ENCODE peak calls at places on chromosomes 16 and 17, in four cellular contexts. One of them, this sample, is unnamed.
A peak's percentile ranks its signal among the peaks of the same experiment; 100 is the strongest.

GRCh38 chr17:28755486-28755885 is 11.7 kb downstream of the TRAF4 start:
- DNase-seq in psoas muscle: no peak
- DNase-seq in thoracic aorta: no peak
- DNase-seq in HCT116: no peak
- DNase-seq in this sample: no peak

GRCh38 chr17:21458036-21458435 is 81.9 kb downstream of the KCNJ12 start:
- DNase-seq in HCT116: no peak
- DNase-seq in thoracic aorta: no peak
- DNase-seq in psoas muscle: no peak
- DNase-seq in this sample: no peak

GRCh38 chr17:41785876-41786226 is 660 bp downstream of the JUP start:
- DNase-seq in HCT116: no peak
- DNase-seq in psoas muscle: no peak
- DNase-seq in thoracic aorta: no peak
- DNase-seq in this sample: peak; percentile 91

GRCh38 chr16:49619811-49620157 is 236.1 kb downstream of the ZNF423 start:
- DNase-seq in HCT116: no peak
- DNase-seq in thoracic aorta: no peak
- DNase-seq in psoas muscle: no peak
- DNase-seq in this sample: no peak

GRCh38 chr17:61185385-61185784 is 214.3 kb upstream of the TBX2 start:
- DNase-seq in psoas muscle: no peak
- DNase-seq in HCT116: no peak
- DNase-seq in thoracic aorta: no peak
- DNase-seq in this sample: no peak

GRCh38 chr16:4601317-4602186 is 13.1 kb downstream of the UBALD1 start:
- DNase-seq in thoracic aorta: no peak
- DNase-seq in HCT116: no peak
- DNase-seq in psoas muscle: no peak
- DNase-seq in this sample: no peak

GRCh38 chr16:85258166-85258565 is 145.9 kb upstream of the CIBAR2 start:
- DNase-seq in psoas muscle: no peak
- DNase-seq in HCT116: no peak
- DNase-seq in thoracic aorta: no peak
- DNase-seq in this sample: no peak

GRCh38 chr16:17273142-17273561 is 197.6 kb downstream of the XYLT1 start:
- DNase-seq in thoracic aorta: no peak
- DNase-seq in psoas muscle: no peak
- DNase-seq in HCT116: peak; percentile 69
- DNase-seq in this sample: peak; percentile 64

GRCh38 chr16:73152731-73153130 is 104.8 kb upstream of the ZFHX3 start:
- DNase-seq in thoracic aorta: no peak
- DNase-seq in psoas muscle: no peak
- DNase-seq in HCT116: no peak
- DNase-seq in this sample: no peak

GRCh38 chr16:2511128-2511785 is 2.5 kb upstream of the ATP6V0C start:
- DNase-seq in thoracic aorta: no peak
- DNase-seq in HCT116: no peak
- DNase-seq in psoas muscle: peak; percentile 70
- DNase-seq in this sample: no peak

GRCh38 chr17:20944014-20944905 is 98.6 kb downstream of the USP22 start:
- DNase-seq in HCT116: peak; percentile 36
- DNase-seq in thoracic aorta: no peak
- DNase-seq in psoas muscle: no peak
- DNase-seq in this sample: peak; percentile 78

GRCh38 chr16:59566446-59566845 is 832.3 kb upstream of the GOT2 start:
- DNase-seq in psoas muscle: no peak
- DNase-seq in HCT116: no peak
- DNase-seq in thoracic aorta: no peak
- DNase-seq in this sample: no peak

GRCh38 chr17:66322764-66323163 is 20.4 kb downstream of the PRKCA start:
- DNase-seq in thoracic aorta: no peak
- DNase-seq in psoas muscle: no peak
- DNase-seq in HCT116: no peak
- DNase-seq in this sample: no peak

GRCh38 chr16:81521141-81521626 is 76.6 kb downstream of the CMIP start:
- DNase-seq in psoas muscle: no peak
- DNase-seq in thoracic aorta: no peak
- DNase-seq in HCT116: no peak
- DNase-seq in this sample: peak; percentile 63

GRCh38 chr16:48950184-48950583 is 331.5 kb downstream of the CBLN1 start:
- DNase-seq in HCT116: no peak
- DNase-seq in psoas muscle: no peak
- DNase-seq in thoracic aorta: no peak
- DNase-seq in this sample: no peak

GRCh38 chr16:14510939-14511797 is 118.9 kb downstream of the PARN start:
- DNase-seq in HCT116: no peak
- DNase-seq in psoas muscle: no peak
- DNase-seq in thoracic aorta: no peak
- DNase-seq in this sample: no peak

GRCh38 chr17:17876959-17877547 is 40.3 kb upstream of the SREBF1 start:
- DNase-seq in HCT116: no peak
- DNase-seq in thoracic aorta: peak; percentile 16
- DNase-seq in psoas muscle: peak; percentile 47
- DNase-seq in this sample: no peak

GRCh38 chr17:72602517-72603345 is 481.9 kb downstream of the SOX9 start:
- DNase-seq in HCT116: peak; percentile 72
- DNase-seq in thoracic aorta: no peak
- DNase-seq in psoas muscle: no peak
- DNase-seq in this sample: peak; percentile 62

GRCh38 chr16:2811703-2812471 is 5.2 kb upstream of the PRSS21 start:
- DNase-seq in thoracic aorta: no peak
- DNase-seq in HCT116: no peak
- DNase-seq in psoas muscle: no peak
- DNase-seq in this sample: peak; percentile 81

GRCh38 chr17:1122681-1123396 is 56.9 kb downstream of the ABR start:
- DNase-seq in HCT116: peak; percentile 42
- DNase-seq in psoas muscle: peak; percentile 85
- DNase-seq in thoracic aorta: no peak
- DNase-seq in this sample: peak; percentile 95

GRCh38 chr17:75891605-75892555 is 4.9 kb downstream of the TRIM65 start:
- DNase-seq in HCT116: no peak
- DNase-seq in psoas muscle: no peak
- DNase-seq in thoracic aorta: no peak
- DNase-seq in this sample: no peak

GRCh38 chr17:82551779-82552457 is 32.4 kb downstream of the FOXK2 start:
- DNase-seq in psoas muscle: peak; percentile 69
- DNase-seq in thoracic aorta: peak; percentile 24
- DNase-seq in HCT116: peak; percentile 67
- DNase-seq in this sample: peak; percentile 79

GRCh38 chr16:22008215-22009142 is 568 bp downstream of the MOSMO start:
- DNase-seq in psoas muscle: peak; percentile 38
- DNase-seq in HCT116: no peak
- DNase-seq in thoracic aorta: no peak
- DNase-seq in this sample: no peak

GRCh38 chr17:14289162-14289561 is 11.7 kb upstream of the HS3ST3B1 start:
- DNase-seq in HCT116: no peak
- DNase-seq in thoracic aorta: no peak
- DNase-seq in psoas muscle: no peak
- DNase-seq in this sample: no peak

GRCh38 chr17:1934901-1935300 is 90.2 kb downstream of the RTN4RL1 start:
- DNase-seq in HCT116: no peak
- DNase-seq in psoas muscle: no peak
- DNase-seq in thoracic aorta: no peak
- DNase-seq in this sample: no peak

GRCh38 chr17:77802811-77803220 is 155.7 kb upstream of the TNRC6C start:
- DNase-seq in thoracic aorta: no peak
- DNase-seq in psoas muscle: no peak
- DNase-seq in HCT116: no peak
- DNase-seq in this sample: no peak

GRCh38 chr16:2437032-2437790 is 8.0 kb downstream of the CCNF start:
- DNase-seq in HCT116: no peak
- DNase-seq in thoracic aorta: no peak
- DNase-seq in psoas muscle: no peak
- DNase-seq in this sample: no peak

GRCh38 chr17:47703671-47704070 is 9.7 kb downstream of the TBKBP1 start:
- DNase-seq in HCT116: no peak
- DNase-seq in psoas muscle: no peak
- DNase-seq in thoracic aorta: no peak
- DNase-seq in this sample: no peak

GRCh38 chr17:47703191-47703591 is 9.2 kb downstream of the TBKBP1 start:
- DNase-seq in psoas muscle: no peak
- DNase-seq in HCT116: no peak
- DNase-seq in thoracic aorta: no peak
- DNase-seq in this sample: no peak

GRCh38 chr17:47702391-47702995 is 8.5 kb downstream of the TBKBP1 start:
- DNase-seq in HCT116: no peak
- DNase-seq in psoas muscle: no peak
- DNase-seq in thoracic aorta: no peak
- DNase-seq in this sample: no peak

GRCh38 chr17:47704781-47705180 is 10.8 kb downstream of the TBKBP1 start:
- DNase-seq in HCT116: no peak
- DNase-seq in thoracic aorta: no peak
- DNase-seq in psoas muscle: no peak
- DNase-seq in this sample: no peak

GRCh38 chr17:47704116-47704515 is 10.2 kb downstream of the TBKBP1 start:
- DNase-seq in thoracic aorta: no peak
- DNase-seq in psoas muscle: no peak
- DNase-seq in HCT116: no peak
- DNase-seq in this sample: no peak
- H3K4me1 ChIP-seq in thoracic aorta: no peaks in the 10 kb centered on the region
- H3K4me1 ChIP-seq in psoas muscle: peaks cover 19% of the 10 kb centered on the region
- H3K4me1 ChIP-seq in HCT116: peaks cover 9% of the 10 kb centered on the region
- H3K4me1 ChIP-seq in this sample: no peaks in the 10 kb centered on the region

GRCh38 chr16:54067317-54068065 is 219.1 kb downstream of the IRX3 start:
- DNase-seq in psoas muscle: no peak
- DNase-seq in HCT116: no peak
- DNase-seq in thoracic aorta: no peak
- DNase-seq in this sample: no peak
- H3K27ac ChIP-seq in psoas muscle: no peak overlapping the region
- H3K27ac ChIP-seq in HCT116: no peak overlapping the region
- H3K27ac ChIP-seq in thoracic aorta: no peak overlapping the region
- H3K27ac ChIP-seq in this sample: no peak overlapping the region

GRCh38 chr16:23862556-23862955 is 26.8 kb downstream of the PRKCB start:
- DNase-seq in psoas muscle: no peak
- DNase-seq in thoracic aorta: no peak
- DNase-seq in HCT116: no peak
- DNase-seq in this sample: no peak
- H3K4me1 ChIP-seq in psoas muscle: no peaks in the 10 kb centered on the region
- H3K4me1 ChIP-seq in thoracic aorta: no peaks in the 10 kb centered on the region
- H3K4me1 ChIP-seq in HCT116: no peaks in the 10 kb centered on the region
- H3K4me1 ChIP-seq in this sample: peaks cover 8% of the 10 kb centered on the region

GRCh38 chr17:10616502-10617119 is 40.5 kb downstream of the MYH3 start:
- DNase-seq in psoas muscle: peak; percentile 81
- DNase-seq in HCT116: peak; percentile 83
- DNase-seq in thoracic aorta: peak; percentile 32
- DNase-seq in this sample: peak; percentile 58

GRCh38 chr17:10612957-10613744 is 44.0 kb downstream of the MYH3 start:
- DNase-seq in HCT116: no peak
- DNase-seq in thoracic aorta: no peak
- DNase-seq in psoas muscle: no peak
- DNase-seq in this sample: no peak

GRCh38 chr17:10613775-10614513 is 43.2 kb downstream of the MYH3 start:
- DNase-seq in psoas muscle: peak; percentile 28
- DNase-seq in thoracic aorta: no peak
- DNase-seq in HCT116: no peak
- DNase-seq in this sample: no peak

GRCh38 chr17:10617120-10617505 is 40.0 kb downstream of the MYH3 start:
- DNase-seq in psoas muscle: no peak
- DNase-seq in thoracic aorta: no peak
- DNase-seq in HCT116: no peak
- DNase-seq in this sample: no peak

GRCh38 chr17:10614536-10615155 is 42.5 kb downstream of the MYH3 start:
- DNase-seq in thoracic aorta: no peak
- DNase-seq in HCT116: peak; percentile 42
- DNase-seq in psoas muscle: peak; percentile 32
- DNase-seq in this sample: peak; percentile 44
- H3K27ac ChIP-seq in thoracic aorta: no peak overlapping the region
- H3K27ac ChIP-seq in HCT116: no peak overlapping the region
- H3K27ac ChIP-seq in psoas muscle: peak overlapping the region; percentile 84
- H3K27ac ChIP-seq in this sample: no peak overlapping the region

GRCh38 chr17:59397316-59398073 is 66.0 kb downstream of the YPEL2 start:
- DNase-seq in HCT116: no peak
- DNase-seq in thoracic aorta: no peak
- DNase-seq in psoas muscle: no peak
- DNase-seq in this sample: no peak
- H3K4me1 ChIP-seq in HCT116: no peaks in the 10 kb centered on the region
- H3K4me1 ChIP-seq in thoracic aorta: no peaks in the 10 kb centered on the region
- H3K4me1 ChIP-seq in psoas muscle: peaks cover 20% of the 10 kb centered on the region
- H3K4me1 ChIP-seq in this sample: no peaks in the 10 kb centered on the region

DNA sequence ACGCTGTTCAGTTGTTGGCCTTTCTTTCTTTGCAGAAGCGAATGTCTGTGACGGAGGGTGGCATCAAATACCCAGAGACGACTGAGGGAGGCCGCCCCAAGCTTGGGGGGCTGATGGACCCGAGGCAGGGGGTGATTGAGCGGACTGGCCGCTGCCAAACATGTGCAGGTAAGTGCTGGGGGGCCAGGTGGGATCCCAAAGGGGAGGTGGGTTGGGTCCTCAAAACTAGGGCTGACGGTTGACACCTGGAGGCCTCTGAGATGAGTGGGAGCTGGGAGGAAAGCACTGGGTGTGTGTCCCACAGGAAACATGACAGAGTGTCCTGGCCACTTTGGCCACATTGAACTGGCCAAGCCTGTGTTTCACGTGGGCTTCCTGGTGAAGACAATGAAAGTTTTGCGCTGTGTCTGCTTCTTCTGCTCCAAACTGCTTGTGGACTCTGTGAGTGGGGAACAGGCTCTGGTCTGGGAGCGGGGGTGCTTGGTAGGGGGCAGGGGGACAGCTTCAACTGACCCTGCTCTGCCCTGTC is 11.8 kb downstream of the POLR2A start:
- DNase-seq in psoas muscle: no peak
- DNase-seq in thoracic aorta: no peak
- DNase-seq in HCT116: no peak
- DNase-seq in this sample: no peak
- H3K27ac ChIP-seq in psoas muscle: peak overlapping the region; percentile 60
- H3K27ac ChIP-seq in thoracic aorta: no peak overlapping the region
- H3K27ac ChIP-seq in HCT116: no peak overlapping the region
- H3K27ac ChIP-seq in this sample: no peak overlapping the region

GRCh38 chr17:35797918-35798317 is 2.5 kb upstream of the MMP28 start:
- DNase-seq in psoas muscle: no peak
- DNase-seq in HCT116: no peak
- DNase-seq in thoracic aorta: no peak
- DNase-seq in this sample: no peak
- H3K4me1 ChIP-seq in psoas muscle: peaks cover 8% of the 10 kb centered on the region
- H3K4me1 ChIP-seq in HCT116: peaks cover 22% of the 10 kb centered on the region
- H3K4me1 ChIP-seq in thoracic aorta: peaks cover 18% of the 10 kb centered on the region
- H3K4me1 ChIP-seq in this sample: no peaks in the 10 kb centered on the region